ENCODE peak calls at places on chromosome 7, in seven cellular contexts. S, U, Z, G, K, A and B are unnamed samples.

GRCh38 chr7:157560710-157561522 is 224.1 kb downstream of the DNAJB6 start:
- DNase-seq in A (no peak), S (no peak), K (no peak), G (no peak), U (no peak), Z (no peak), B (no peak)

GRCh38 chr7:79293655-79294142 is 159.8 kb downstream of the MAGI2 start:
- DNase-seq in Z (no peak), K (no peak), A (peak; percentile 6), U (no peak), G (peak; percentile 56), S (peak; percentile 48), B (peak; percentile 51)

GRCh38 chr7:132245539-132245938 is 330.7 kb downstream of the PLXNA4 start:
- DNase-seq in K (no peak), A (no peak), Z (no peak), U (no peak), S (no peak), G (no peak), B (no peak)

GRCh38 chr7:149824748-149825566 is 13.2 kb upstream of the ZNF862 start:
- DNase-seq in A (no peak), K (no peak), U (no peak), S (no peak), G (no peak), Z (no peak), B (no peak)

GRCh38 chr7:5629941-5630340 is 151.5 kb downstream of the RNF216 start:
- DNase-seq in K (no peak), G (peak; percentile 66), U (peak; percentile 34), S (peak; percentile 99), A (peak; percentile 47), Z (peak; percentile 43), B (peak; percentile 87)

GRCh38 chr7:155455776-155456516 is 2.0 kb upstream of the EN2 start:
- DNase-seq in G (no peak), U (no peak), A (no peak), S (no peak), Z (no peak), K (no peak), B (peak; percentile 63)

GRCh38 chr7:127798023-127798422 is 146.0 kb downstream of the SND1 start:
- DNase-seq in Z (no peak), A (peak; percentile 65), S (no peak), G (no peak), U (peak; percentile 40), K (no peak), B (peak; percentile 43)

GRCh38 chr7:6729492-6730342 is 23.0 kb upstream of the ZNF12 start:
- DNase-seq in U (peak; percentile 93), S (peak; percentile 93), Z (peak; percentile 99), A (peak; percentile 98), K (peak; percentile 79), G (peak; percentile 89), B (peak; percentile 93)

GRCh38 chr7:36278069-36278766 is 111.4 kb upstream of the ANLN start:
- DNase-seq in Z (no peak), A (no peak), G (no peak), U (no peak), S (no peak), K (no peak), B (no peak)

GRCh38 chr7:105638942-105639495 is 57.7 kb upstream of the EFCAB10 start:
- DNase-seq in S (no peak), Z (no peak), A (no peak), U (no peak), G (no peak), K (no peak), B (no peak)

GRCh38 chr7:30683839-30684238 is 1.6 kb upstream of the CRHR2 start:
- DNase-seq in A (no peak), U (no peak), Z (no peak), S (no peak), K (no peak), G (no peak), B (no peak)

GRCh38 chr7:12360948-12361347 is 42.7 kb downstream of the VWDE start:
- DNase-seq in G (no peak), U (no peak), K (no peak), S (no peak), A (no peak), Z (no peak), B (no peak)

GRCh38 chr7:157621131-157621681 is 284.4 kb downstream of the DNAJB6 start:
- DNase-seq in Z (no peak), U (no peak), K (no peak), G (no peak), A (no peak), S (no peak), B (no peak)

GRCh38 chr7:4151926-4152549 is 530.1 kb upstream of the FOXK1 start:
- DNase-seq in S (no peak), G (no peak), A (no peak), K (no peak), U (no peak), Z (no peak), B (no peak)

GRCh38 chr7:99525713-99526440 is 21.4 kb downstream of the ZKSCAN5 start:
- DNase-seq in K (peak; percentile 3), U (peak; percentile 33), G (no peak), Z (no peak), S (no peak), A (no peak), B (no peak)

GRCh38 chr7:20330797-20331230 is at the start of gene ITGB8:
- DNase-seq in K (no peak), U (no peak), S (peak; percentile 61), G (peak; percentile 27), Z (peak; percentile 19), A (no peak), B (peak; percentile 58)